ENCODE peak calls at places on chromosomes 13 and 19, in five cellular contexts. T, N, A, S and I are unnamed samples.

GRCh38 chr13:112664501-112665203 is 25.2 kb upstream of the ATP11A start:
- DNase-seq in T (no peak), A (no peak), N (peak; percentile 83), S (no peak), I (no peak)

GRCh38 chr19:16073988-16074387 is 2.3 kb upstream of the TPM4 start:
- DNase-seq in S (no peak), A (no peak), T (no peak), N (no peak), I (no peak)

GRCh38 chr13:81872581-81872980 is 1531.7 kb upstream of the SPRY2 start:
- DNase-seq in A (no peak), S (no peak), N (no peak), T (no peak), I (no peak)

GRCh38 chr13:53206455-53206854 is 177.8 kb downstream of the OLFM4 start:
- DNase-seq in A (no peak), S (no peak), N (no peak), T (no peak), I (no peak)

GRCh38 chr13:38086721-38087120 is 217.1 kb upstream of the TRPC4 start:
- DNase-seq in A (no peak), T (no peak), S (no peak), N (no peak), I (no peak)

GRCh38 chr19:18223860-18224524 is 2.2 kb downstream of the PDE4C start:
- DNase-seq in A (peak; percentile 39), S (peak; percentile 28), N (no peak), T (no peak), I (no peak)

GRCh38 chr19:11577451-11578341 is at the start of gene ACP5:
- DNase-seq in A (no peak), T (no peak), N (no peak), S (no peak), I (peak; percentile 26)

GRCh38 chr19:50268501-50268900 is 60.7 kb downstream of the KCNC3 start:
- DNase-seq in A (no peak), T (no peak), S (no peak), N (no peak), I (no peak)

GRCh38 chr13:40774672-40775071 is 3.7 kb upstream of the MRPS31 start:
- DNase-seq in T (no peak), A (no peak), S (no peak), N (no peak), I (no peak)

GRCh38 chr13:46593403-46593802 is 40.4 kb downstream of the LRCH1 start:
- DNase-seq in N (no peak), A (peak; percentile 74), T (no peak), S (no peak), I (no peak)

GRCh38 chr13:84972907-84973306 is 826.3 kb downstream of the SLITRK6 start:
- DNase-seq in S (no peak), N (no peak), T (no peak), A (no peak), I (no peak)

GRCh38 chr13:80047406-80047805 is 293.5 kb downstream of the SPRY2 start:
- DNase-seq in N (no peak), T (no peak), A (no peak), S (no peak), I (no peak)

GRCh38 chr19:42191855-42192254 is 25.6 kb downstream of the DEDD2 start:
- DNase-seq in N (no peak), A (no peak), T (no peak), S (no peak), I (peak; percentile 98)

GRCh38 chr19:33377586-33378475 is 4.3 kb downstream of the CEBPG start:
- DNase-seq in S (no peak), T (peak; percentile 17), A (no peak), N (peak; percentile 85), I (no peak)

GRCh38 chr19:8094336-8094735 is 41.8 kb downstream of the CCL25 start:
- DNase-seq in N (no peak), A (no peak), S (no peak), T (no peak), I (no peak)

GRCh38 chr19:33005440-33005839 is 33.4 kb downstream of the FAAP24 start:
- DNase-seq in S (no peak), T (no peak), N (no peak), A (no peak), I (peak; percentile 8)

GRCh38 chr19:51311388-51312257 is at the start of gene IGLON5:
- DNase-seq in T (no peak), S (no peak), N (no peak), A (no peak), I (no peak)

GRCh38 chr19:15393963-15394362 is 14.4 kb upstream of the AKAP8 start:
- DNase-seq in S (no peak), A (no peak), N (no peak), T (no peak), I (no peak)

GRCh38 chr19:20154636-20155035 is 12.4 kb upstream of the ZNF486 start:
- DNase-seq in S (no peak), A (no peak), T (no peak), N (no peak), I (no peak)

GRCh38 chr13:73364706-73365105 is 305.9 kb downstream of the KLF5 start:
- DNase-seq in T (no peak), N (no peak), S (no peak), A (no peak), I (no peak)

GRCh38 chr19:22422220-22422619 is at the start of gene ZNF98:
- DNase-seq in N (no peak), S (peak; percentile 5), A (no peak), T (no peak), I (no peak)

GRCh38 chr13:42747399-42747873 is 33.9 kb upstream of the FAM216B start:
- DNase-seq in N (no peak), T (peak; percentile 69), A (no peak), S (no peak), I (peak; percentile 75)